ENCODE peak calls at places on chromosomes 4 and X, in six cellular contexts. G is Panc1, E is upper lobe of left lung, T is HepG2, X is GM12878, D is GM23338. V is an unnamed sample.

GRCh38 chrX:47936224-47936939 is 67.4 kb downstream of the ZNF182 start:
- ATAC-seq in G (no peak), E (no peak), T (no peak), X (peak; percentile 81), D (peak; percentile 84), V (no peak)

GRCh38 chr4:72568959-72569718 is at the start of gene ADAMTS3:
- ATAC-seq in G (peak; percentile 64), E (peak; percentile 93), T (peak; percentile 84), X (peak; percentile 30), D (peak; percentile 84), V (peak; percentile 74)

GRCh38 chr4:82496349-82496748 is 65.4 kb downstream of the TMEM150C start:
- ATAC-seq in G (no peak), E (no peak), T (no peak), X (no peak), D (no peak), V (no peak)

GRCh38 chr4:132955146-132955545 is 193.9 kb upstream of the PCDH10 start:
- ATAC-seq in G (no peak), E (no peak), T (no peak), X (no peak), D (no peak), V (no peak)

GRCh38 chrX:133563705-133564104 is 148.4 kb upstream of the GPC4 start:
- ATAC-seq in G (no peak), E (no peak), T (no peak), X (no peak), D (no peak), V (peak; percentile 46)

GRCh38 chrX:437636-438390 is 51.1 kb upstream of the PPP2R3B start:
- ATAC-seq in G (no peak), E (no peak), T (no peak), X (no peak), D (no peak), V (no peak)

GRCh38 chr4:27357283-27357682 is 496.6 kb downstream of the STIM2 start:
- ATAC-seq in G (no peak), E (no peak), T (no peak), X (peak; percentile 36), D (no peak), V (no peak)

GRCh38 chr4:66178901-66179300 is 508.6 kb upstream of the EPHA5 start:
- ATAC-seq in G (no peak), E (no peak), T (no peak), X (no peak), D (peak; percentile 65), V (no peak)

GRCh38 chr4:140186651-140187315 is 32.8 kb upstream of the MAML3 start:
- ATAC-seq in G (peak; percentile 90), E (peak; percentile 45), T (no peak), X (no peak), D (no peak), V (no peak)

GRCh38 chr4:89158884-89159503 is 47.7 kb downstream of the TIGD2 start:
- ATAC-seq in G (no peak), E (peak; percentile 84), T (peak; percentile 22), X (peak; percentile 81), D (no peak), V (peak; percentile 34)

GRCh38 chr4:138063581-138063980 is 178.6 kb downstream of the SLC7A11 start:
- ATAC-seq in G (no peak), E (peak; percentile 28), T (peak; percentile 91), X (peak; percentile 60), D (peak; percentile 31), V (no peak)

GRCh38 chr4:76738081-76738931 is 159.6 kb downstream of the SOWAHB start:
- ATAC-seq in G (no peak), E (peak; percentile 53), T (no peak), X (peak; percentile 55), D (no peak), V (peak; percentile 94)

GRCh38 chr4:69800599-69800998 is 40.2 kb upstream of the SULT1B1 start:
- ATAC-seq in G (no peak), E (no peak), T (no peak), X (no peak), D (no peak), V (no peak)

GRCh38 chr4:7772708-7773385 is 166.8 kb downstream of the AFAP1 start:
- ATAC-seq in G (peak; percentile 47), E (peak; percentile 25), T (no peak), X (no peak), D (peak; percentile 24), V (peak; percentile 80)

DNA sequence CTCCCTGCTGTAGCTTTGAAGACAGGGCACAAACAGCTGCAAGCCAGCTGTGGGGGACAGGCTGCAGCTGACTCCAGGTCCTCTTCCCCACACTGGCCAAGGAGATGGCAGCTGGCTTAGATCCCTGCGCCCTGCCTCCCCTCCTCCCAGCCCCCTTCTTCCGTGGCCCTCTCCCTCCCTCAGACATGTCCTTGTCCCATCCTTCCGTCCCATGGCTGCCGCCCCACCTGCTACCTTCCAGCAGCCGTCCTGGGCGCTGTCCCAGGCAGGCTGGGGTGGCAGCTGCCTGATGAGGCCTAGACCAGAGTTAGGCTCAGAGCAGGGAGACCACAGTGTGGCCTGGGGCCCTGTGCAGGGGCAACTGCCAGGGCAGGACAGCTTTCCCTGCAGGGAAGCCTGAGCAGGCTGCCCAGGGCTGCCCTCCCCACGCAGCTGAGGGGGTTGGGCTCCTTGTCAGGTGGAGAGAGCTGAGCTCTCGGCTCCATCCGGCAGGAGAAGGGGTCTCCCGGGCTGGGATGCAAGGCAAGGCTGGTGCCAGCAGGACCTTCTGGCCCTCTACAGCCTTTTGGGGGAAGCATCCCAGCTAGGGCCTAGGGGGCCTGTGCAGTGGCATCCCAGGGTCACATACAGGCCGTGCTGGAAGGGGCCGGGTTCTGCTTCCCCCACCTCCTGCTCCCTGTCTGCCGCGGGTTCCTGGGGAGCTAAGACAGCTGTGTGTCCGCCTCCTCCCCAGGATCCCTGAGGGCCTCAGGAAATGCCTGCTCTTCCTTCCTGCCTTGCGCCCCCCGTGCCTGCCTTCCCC is 3.2 kb upstream of the BGN start:
- ATAC-seq in G (peak; percentile 11), E (no peak), T (peak; percentile 23), X (no peak), D (no peak), V (no peak)
- TF ChIP-seq POLR2AphosphoS5 in G (no peak), E (no peak), T (no peak), X (no peak), D (no peak), V (no peak)

DNA sequence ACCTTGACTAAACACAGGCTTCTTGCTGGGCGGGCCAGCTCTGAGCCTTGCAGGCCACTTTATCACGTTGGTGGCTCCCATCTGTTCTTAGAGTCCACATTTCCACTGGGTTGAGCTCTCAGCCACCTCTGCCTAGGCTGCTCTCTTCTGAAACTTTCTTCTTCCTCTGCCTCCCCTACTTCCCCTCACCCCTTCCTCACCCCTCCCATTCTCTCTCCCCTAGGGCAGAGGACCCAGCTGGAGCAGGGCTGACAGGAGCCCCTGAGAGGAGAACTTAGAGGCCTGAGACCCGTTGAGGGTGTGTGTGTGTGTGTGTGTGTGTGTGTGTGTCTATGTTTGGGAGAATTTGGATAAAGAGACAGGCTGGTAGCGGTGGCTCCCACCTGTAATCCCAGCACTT is 19.9 kb upstream of the TMSB4X start:
- ATAC-seq in G (no peak), E (no peak), T (no peak), X (no peak), D (no peak), V (no peak)
- H3K4me1 ChIP-seq in G (peaks cover 6% of the 10 kb centered on the region), E (peaks cover 61% of the 10 kb centered on the region), T (peaks cover 30% of the 10 kb centered on the region), X (peaks cover 51% of the 10 kb centered on the region), D (no peaks in the 10 kb centered on the region), V (no peaks in the 10 kb centered on the region)

DNA sequence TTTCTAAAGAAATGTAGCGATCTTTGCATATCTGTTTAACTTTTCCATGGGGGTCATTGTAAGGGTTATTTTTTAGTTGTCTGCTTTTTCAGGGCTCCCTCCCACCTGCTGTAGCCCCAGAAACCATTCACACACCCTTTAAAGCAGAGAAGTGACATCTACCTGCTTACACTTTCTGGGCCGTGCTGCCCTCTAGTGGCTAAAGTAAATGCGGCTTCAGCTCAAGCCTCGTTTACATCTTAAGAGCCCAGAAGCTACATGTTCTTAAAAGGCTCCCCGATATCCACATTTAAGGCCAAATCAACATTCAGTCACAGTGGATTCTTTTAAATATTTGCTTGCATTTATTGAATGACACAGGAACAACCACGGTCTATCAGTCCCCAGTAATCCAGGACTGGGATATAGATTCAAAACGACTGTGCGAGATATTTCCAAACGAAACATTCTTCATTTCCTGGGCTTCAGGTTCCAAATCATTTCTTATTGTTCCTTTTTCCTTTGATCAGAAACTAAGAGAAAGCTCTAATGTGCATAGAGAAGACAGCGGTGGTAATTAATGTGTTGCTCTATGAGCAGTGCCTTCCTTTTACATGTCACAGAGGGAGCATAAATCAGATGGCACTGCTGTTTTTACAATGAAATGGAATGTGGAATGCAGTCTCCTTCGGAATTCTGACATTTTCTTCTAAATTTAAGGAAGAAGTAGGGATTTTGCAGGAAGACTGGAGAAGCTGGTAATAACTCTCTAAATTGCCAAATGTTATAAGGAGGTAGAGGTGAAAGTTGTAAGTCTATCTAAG is 119.9 kb downstream of the RASGEF1B start:
- ATAC-seq in G (peak; percentile 80), E (peak; percentile 77), T (peak; percentile 89), X (peak; percentile 93), D (peak; percentile 98), V (peak; percentile 60)
- TF ChIP-seq POLR2AphosphoS5 in G (no peak), E (no peak), T (no peak), X (no peak), D (no peak), V (no peak)

GRCh38 chr4:106355193-106355592 is 13.4 kb downstream of the GIMD1 start:
- ATAC-seq in G (no peak), E (no peak), T (no peak), X (no peak), D (peak; percentile 83), V (no peak)

GRCh38 chr4:106353786-106354185 is 14.8 kb downstream of the GIMD1 start:
- ATAC-seq in G (no peak), E (no peak), T (no peak), X (no peak), D (no peak), V (no peak)

GRCh38 chr4:106362426-106362825 is 6.2 kb downstream of the GIMD1 start:
- ATAC-seq in G (no peak), E (no peak), T (no peak), X (no peak), D (no peak), V (no peak)

DNA sequence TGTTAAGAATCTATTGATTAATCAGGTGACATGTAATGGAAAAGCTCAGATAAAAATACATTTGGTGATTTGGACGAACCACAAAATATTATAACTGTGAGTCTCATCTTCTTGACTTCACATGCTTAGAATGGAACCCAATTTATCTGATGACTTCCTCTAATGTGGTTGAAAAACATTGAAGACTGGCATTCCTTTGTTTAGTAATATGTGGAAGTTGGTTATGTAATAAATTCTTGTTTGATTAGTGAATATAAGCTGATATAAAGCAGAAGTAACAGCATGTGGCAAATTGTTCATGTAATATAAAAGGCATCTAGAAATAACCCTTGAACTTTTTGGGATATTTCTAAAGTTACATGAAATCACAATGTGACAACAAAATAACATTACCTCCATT is 9.7 kb downstream of the GIMD1 start:
- ATAC-seq in G (no peak), E (no peak), T (no peak), X (no peak), D (no peak), V (no peak)
- H3K4me1 ChIP-seq in G (no peaks in the 10 kb centered on the region), E (no peaks in the 10 kb centered on the region), T (no peaks in the 10 kb centered on the region), X (no peaks in the 10 kb centered on the region), D (no peaks in the 10 kb centered on the region), V (no peaks in the 10 kb centered on the region)

DNA sequence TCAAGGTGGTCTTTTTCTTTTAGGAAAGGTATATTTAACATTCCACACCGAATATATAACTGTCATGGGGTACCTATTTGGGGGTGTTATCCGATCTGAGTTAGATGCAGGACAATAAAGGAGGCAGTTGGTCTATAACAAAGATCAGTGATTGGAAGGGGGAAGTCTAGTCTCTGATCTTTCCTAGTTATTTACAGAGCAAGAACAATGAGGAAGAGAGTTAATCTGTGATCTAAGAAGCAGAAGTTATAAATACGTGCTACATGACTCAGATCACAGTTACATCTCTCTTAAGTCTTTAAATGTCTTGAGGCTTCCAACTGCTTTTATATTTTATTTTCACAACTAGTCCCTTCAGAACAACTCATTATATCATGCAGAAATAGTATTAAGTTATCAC is 33.2 kb upstream of the ARMCX4 start:
- ATAC-seq in G (no peak), E (no peak), T (no peak), X (no peak), D (no peak), V (no peak)
- TF ChIP-seq POLR2AphosphoS5 in G (no peak), E (no peak), T (no peak), X (no peak), D (no peak), V (no peak)

GRCh38 chrX:39769748-39770147 is 328.0 kb downstream of the BCOR start:
- ATAC-seq in G (no peak), E (no peak), T (no peak), X (no peak), D (no peak), V (no peak)
- H3K4me1 ChIP-seq in G (no peaks in the 10 kb centered on the region), E (peaks cover 5% of the 10 kb centered on the region), T (peaks cover 35% of the 10 kb centered on the region), X (peaks cover 7% of the 10 kb centered on the region), D (peaks cover 26% of the 10 kb centered on the region), V (no peaks in the 10 kb centered on the region)